ENCODE peak calls at places on chromosomes 16 and 17, in ten cellular contexts. F, H, Y, I, R, Z, G, X, K and V are unnamed samples. For H3K4me1, the result is how much of the 10 kb centered on the place peaks cover.

GRCh38 chr16:54447606-54448440 is 161.2 kb upstream of the IRX3 start:
- DNase-seq in F (peak), H (no peak), Y (peak), I (no peak), R (peak), Z (no peak), G (peak), X (no peak), K (peak), V (no peak)

GRCh38 chr17:30933966-30934365 is 12.2 kb downstream of the ADAP2 start:
- DNase-seq in F (no peak), H (no peak), Y (no peak), I (no peak), R (no peak), Z (no peak), G (no peak), X (no peak), K (no peak), V (no peak)

GRCh38 chr17:59893617-59894100 is 738 bp downstream of the RPS6KB1 start:
- DNase-seq in F (peak), H (no peak), Y (peak), I (peak), R (peak), Z (no peak), G (peak), X (no peak), K (peak), V (peak)

GRCh38 chr16:8660841-8661301 is 13.5 kb upstream of the ABAT start:
- DNase-seq in F (peak), H (peak), Y (peak), I (peak), R (peak), Z (peak), G (peak), X (peak), K (peak), V (peak)

GRCh38 chr17:48646183-48647102 is 20.3 kb upstream of the HOXB9 start:
- DNase-seq in F (no peak), H (peak), Y (no peak), I (no peak), R (no peak), Z (no peak), G (no peak), X (peak), K (peak), V (peak)

GRCh38 chr17:57370051-57370581 is 113.8 kb downstream of the MSI2 start:
- DNase-seq in F (peak), H (no peak), Y (peak), I (no peak), R (no peak), Z (no peak), G (peak), X (no peak), K (no peak), V (peak)

GRCh38 chr17:11514981-11515680 is 83.1 kb upstream of the DNAH9 start:
- DNase-seq in F (no peak), H (no peak), Y (no peak), I (no peak), R (peak), Z (no peak), G (no peak), X (no peak), K (no peak), V (no peak)

GRCh38 chr16:89924298-89924924 is 1.3 kb downstream of the TUBB3 start:
- DNase-seq in F (peak), H (peak), Y (no peak), I (peak), R (peak), Z (peak), G (peak), X (peak), K (peak), V (peak)

GRCh38 chr17:67534941-67535340 is 157.9 kb downstream of the PITPNC1 start:
- DNase-seq in F (no peak), H (peak), Y (no peak), I (no peak), R (no peak), Z (no peak), G (no peak), X (no peak), K (no peak), V (peak)

GRCh38 chr17:42329025-42329976 is 41.0 kb downstream of the STAT5A start:
- DNase-seq in F (peak), H (peak), Y (no peak), I (no peak), R (no peak), Z (no peak), G (peak), X (no peak), K (no peak), V (peak)

GRCh38 chr17:72516772-72517399 is 396.1 kb downstream of the SOX9 start:
- DNase-seq in F (peak), H (no peak), Y (no peak), I (no peak), R (no peak), Z (peak), G (no peak), X (no peak), K (no peak), V (peak)
- H3K4me1 ChIP-seq in F (under half), H (under half), Y (under half), I (under half), R (under half), Z (half or more), G (under half), X (under half), K (under half), V (half or more)

DNA sequence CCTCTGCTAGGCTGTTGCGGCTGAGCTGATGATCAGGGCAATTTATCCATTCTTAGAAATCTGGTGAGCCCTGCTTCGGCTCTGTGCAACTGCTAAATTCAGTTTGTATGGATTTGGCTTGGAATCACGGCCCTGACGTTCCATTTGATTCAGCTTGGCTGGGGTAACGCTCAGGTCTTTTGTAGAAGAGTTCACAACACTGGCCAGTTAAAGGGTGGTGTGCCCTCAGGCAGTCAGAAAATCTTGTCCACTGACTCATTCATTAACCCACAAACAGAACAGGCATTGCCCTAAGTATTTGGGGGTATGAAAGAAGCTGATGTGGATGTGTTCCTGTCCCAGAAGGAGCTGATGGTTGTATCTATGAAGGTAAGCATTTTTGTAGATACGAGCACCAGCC is 53.9 kb downstream of the GNAO1 start:
- DNase-seq in F (peak), H (no peak), Y (peak), I (no peak), R (no peak), Z (no peak), G (peak), X (no peak), K (no peak), V (no peak)
- H3K4me1 ChIP-seq in F (under half), H (under half), Y (under half), I (under half), R (under half), Z (under half), G (under half), X (under half), K (under half), V (under half)

DNA sequence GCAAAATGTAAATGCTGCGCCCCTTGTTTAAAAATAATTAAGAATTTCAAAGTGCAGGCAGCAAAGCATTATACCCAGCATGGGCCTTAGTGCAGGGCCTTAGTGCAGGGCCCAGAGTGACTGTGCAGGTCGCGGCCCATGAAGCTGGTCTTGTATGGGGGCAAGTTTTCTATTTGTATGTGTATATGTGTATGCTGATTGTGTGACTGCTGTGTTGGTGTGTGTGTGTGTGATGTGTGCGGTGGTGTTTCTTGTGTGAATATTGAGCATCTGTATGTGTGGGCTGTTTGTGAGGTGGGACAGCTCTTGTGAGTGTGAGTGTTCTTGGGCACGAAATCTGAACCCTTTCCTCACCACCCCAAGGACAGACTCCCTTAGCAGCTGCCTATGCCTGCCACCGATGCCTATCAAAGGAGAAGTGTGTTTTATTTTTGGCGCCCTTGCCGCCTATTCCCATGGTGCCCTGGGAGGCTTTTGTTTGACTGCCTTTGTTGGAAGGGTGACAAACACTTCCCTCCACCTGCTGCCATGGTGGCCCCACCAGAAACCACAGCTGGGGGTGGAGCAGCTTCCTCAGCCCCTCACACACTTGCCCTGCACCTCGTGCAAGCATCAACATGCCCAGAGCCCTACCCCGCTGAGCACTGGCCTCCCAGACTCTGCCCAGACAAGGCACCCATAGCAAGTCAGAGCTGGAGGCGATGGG is 18.0 kb downstream of the CCR7 start:
- DNase-seq in F (no peak), H (peak), Y (no peak), I (peak), R (no peak), Z (no peak), G (no peak), X (peak), K (peak), V (no peak)
- H3K4me1 ChIP-seq in F (half or more), H (under half), Y (under half), I (under half), R (under half), Z (under half), G (under half), X (half or more), K (half or more), V (under half)

GRCh38 chr16:75616541-75617010 is 6.5 kb downstream of the ADAT1 start:
- DNase-seq in F (no peak), H (no peak), Y (peak), I (no peak), R (no peak), Z (no peak), G (no peak), X (no peak), K (no peak), V (no peak)

GRCh38 chr16:75620326-75621169 is 2.5 kb downstream of the ADAT1 start:
- DNase-seq in F (no peak), H (no peak), Y (no peak), I (no peak), R (no peak), Z (no peak), G (no peak), X (no peak), K (no peak), V (no peak)

GRCh38 chr16:75617121-75617520 is 6.0 kb downstream of the ADAT1 start:
- DNase-seq in F (no peak), H (no peak), Y (no peak), I (no peak), R (no peak), Z (no peak), G (no peak), X (no peak), K (no peak), V (no peak)

GRCh38 chr16:75621170-75621477 is 2.0 kb downstream of the ADAT1 start:
- DNase-seq in F (peak), H (no peak), Y (peak), I (peak), R (peak), Z (no peak), G (peak), X (no peak), K (no peak), V (peak)

DNA sequence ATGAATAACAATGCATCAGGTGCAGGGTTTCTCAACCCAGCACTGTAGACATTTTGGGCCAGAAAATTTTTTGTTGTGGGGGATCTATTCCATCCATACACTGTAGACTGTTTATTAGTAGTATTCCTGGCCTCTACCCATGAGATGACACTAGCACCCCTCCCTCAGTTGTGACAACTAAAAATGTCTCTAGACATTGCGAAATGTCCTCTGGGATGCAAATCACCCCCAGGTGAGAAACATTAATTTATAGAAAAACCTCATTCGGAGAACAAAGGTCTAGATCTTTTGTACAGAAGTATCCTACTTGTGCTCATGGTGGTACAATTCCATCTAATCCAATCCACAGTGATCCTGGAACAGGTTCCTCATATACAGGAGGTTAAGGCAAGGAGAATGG is 4.3 kb downstream of the ADAT1 start:
- DNase-seq in F (no peak), H (no peak), Y (no peak), I (no peak), R (no peak), Z (no peak), G (no peak), X (no peak), K (no peak), V (no peak)
- H3K4me1 ChIP-seq in F (under half), H (under half), Y (under half), I (under half), R (under half), Z (under half), G (under half), X (under half), K (under half), V (under half)

DNA sequence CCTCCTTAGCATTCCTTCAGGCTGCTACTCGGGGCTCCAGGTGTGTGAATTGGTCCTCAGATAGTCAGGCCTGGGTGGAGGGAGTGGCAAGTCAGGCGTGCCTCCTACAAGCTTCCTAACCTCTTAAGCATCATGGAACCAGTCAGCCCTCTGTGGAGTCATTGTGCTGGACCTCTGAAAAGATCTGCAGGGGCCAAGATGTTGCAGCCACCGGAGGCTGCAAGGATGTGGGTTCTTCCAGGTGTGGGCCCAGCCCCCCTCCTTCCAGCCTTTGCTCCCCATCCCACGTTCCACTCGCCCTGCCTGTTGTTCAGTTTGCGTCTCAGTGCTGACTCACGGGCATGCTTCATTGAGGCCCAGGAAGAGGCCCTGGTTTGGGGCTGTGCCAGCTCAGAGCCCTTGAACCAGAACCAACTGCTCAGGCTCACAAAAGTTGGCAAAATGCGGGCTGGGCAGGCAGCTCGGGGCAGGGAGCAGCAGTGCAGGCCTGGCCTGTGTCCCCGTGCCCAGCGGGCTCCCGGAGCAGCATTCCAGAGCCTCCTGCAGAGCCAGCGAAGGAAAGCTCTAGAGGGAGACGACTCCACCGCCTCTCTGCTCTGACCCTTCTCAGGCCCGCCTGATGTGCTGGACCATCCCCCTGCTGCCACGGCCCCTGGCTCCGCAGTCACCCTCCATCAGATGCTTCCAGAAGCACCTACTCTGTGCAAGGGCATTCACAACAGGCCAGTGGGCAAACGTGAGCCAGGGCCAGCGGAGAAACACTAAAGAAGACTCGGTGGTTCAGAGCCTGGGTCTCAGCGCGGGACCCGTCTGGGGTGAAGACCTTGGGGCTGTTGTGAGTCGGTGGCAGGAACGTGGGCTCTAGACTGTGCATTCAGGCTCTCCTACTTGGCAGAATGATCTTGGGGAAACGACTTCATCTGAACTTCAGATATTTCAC is 7.5 kb downstream of the LDHD start:
- DNase-seq in F (peak), H (peak), Y (peak), I (peak), R (peak), Z (peak), G (peak), X (peak), K (peak), V (no peak)
- H3K4me1 ChIP-seq in F (under half), H (under half), Y (under half), I (half or more), R (half or more), Z (under half), G (under half), X (under half), K (half or more), V (under half)

DNA sequence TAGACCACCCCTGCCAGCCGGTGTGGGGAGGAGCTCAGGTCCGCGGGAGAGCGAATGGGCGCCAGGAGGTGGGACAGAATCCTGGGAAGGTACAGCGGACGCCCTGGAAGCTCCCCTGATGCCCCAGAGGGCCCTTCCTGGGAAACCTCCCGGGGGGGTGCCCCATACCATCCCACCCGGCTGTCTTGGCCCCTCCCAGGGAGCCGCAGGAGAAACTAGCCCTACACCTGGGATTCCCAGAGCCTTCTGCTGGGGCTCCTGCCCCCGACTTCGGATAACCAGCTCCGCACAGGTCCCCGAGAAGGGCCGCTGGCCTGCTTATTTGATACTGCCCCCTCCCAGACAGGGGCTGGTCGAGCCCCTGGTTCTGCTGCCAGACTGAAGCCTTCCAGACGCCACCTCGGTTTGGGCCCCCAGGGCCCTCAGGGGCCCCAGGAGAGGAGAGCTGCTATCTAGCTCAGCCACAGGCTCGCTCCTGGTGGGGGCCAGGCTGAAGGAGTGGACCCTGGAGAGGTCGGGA is 3.0 kb upstream of the CBX4 start:
- DNase-seq in F (no peak), H (peak), Y (no peak), I (no peak), R (no peak), Z (peak), G (no peak), X (no peak), K (no peak), V (peak)
- H3K4me1 ChIP-seq in F (under half), H (under half), Y (under half), I (under half), R (half or more), Z (half or more), G (under half), X (half or more), K (half or more), V (under half)

DNA sequence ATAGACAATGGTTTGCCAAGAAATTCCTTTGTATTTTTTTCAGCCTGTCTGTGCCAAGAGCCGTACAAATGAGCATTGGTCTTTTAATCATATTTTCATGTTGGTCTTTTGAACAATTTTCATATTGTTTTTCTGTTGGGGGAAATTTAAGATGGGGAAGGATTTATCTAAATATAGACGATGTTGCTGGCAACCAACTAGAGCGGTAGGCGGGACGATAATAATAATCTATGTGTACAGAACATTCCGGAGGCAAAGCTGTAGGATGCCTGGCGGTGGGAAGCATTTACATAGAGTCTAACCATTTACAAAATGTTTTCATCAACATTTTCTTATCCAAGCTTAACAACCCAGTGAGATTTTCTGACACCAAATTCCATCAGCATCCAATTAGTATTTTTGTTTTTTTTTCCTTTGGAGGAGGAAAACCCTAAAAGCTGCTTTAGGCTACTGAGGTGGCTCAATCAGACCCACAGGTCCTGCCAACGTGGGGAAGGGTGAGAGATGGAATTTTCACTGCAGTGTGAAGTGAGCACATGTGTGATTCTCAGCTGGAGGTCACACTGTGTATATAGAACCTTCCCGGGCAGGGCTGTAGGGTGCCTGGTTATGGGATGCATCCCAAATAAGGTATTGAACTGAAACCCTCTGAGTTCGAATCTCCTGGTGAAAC is 11.7 kb upstream of the SEC14L1 start:
- DNase-seq in F (peak), H (no peak), Y (no peak), I (no peak), R (no peak), Z (no peak), G (no peak), X (no peak), K (no peak), V (no peak)
- H3K4me1 ChIP-seq in F (half or more), H (under half), Y (half or more), I (under half), R (under half), Z (under half), G (under half), X (under half), K (half or more), V (under half)

DNA sequence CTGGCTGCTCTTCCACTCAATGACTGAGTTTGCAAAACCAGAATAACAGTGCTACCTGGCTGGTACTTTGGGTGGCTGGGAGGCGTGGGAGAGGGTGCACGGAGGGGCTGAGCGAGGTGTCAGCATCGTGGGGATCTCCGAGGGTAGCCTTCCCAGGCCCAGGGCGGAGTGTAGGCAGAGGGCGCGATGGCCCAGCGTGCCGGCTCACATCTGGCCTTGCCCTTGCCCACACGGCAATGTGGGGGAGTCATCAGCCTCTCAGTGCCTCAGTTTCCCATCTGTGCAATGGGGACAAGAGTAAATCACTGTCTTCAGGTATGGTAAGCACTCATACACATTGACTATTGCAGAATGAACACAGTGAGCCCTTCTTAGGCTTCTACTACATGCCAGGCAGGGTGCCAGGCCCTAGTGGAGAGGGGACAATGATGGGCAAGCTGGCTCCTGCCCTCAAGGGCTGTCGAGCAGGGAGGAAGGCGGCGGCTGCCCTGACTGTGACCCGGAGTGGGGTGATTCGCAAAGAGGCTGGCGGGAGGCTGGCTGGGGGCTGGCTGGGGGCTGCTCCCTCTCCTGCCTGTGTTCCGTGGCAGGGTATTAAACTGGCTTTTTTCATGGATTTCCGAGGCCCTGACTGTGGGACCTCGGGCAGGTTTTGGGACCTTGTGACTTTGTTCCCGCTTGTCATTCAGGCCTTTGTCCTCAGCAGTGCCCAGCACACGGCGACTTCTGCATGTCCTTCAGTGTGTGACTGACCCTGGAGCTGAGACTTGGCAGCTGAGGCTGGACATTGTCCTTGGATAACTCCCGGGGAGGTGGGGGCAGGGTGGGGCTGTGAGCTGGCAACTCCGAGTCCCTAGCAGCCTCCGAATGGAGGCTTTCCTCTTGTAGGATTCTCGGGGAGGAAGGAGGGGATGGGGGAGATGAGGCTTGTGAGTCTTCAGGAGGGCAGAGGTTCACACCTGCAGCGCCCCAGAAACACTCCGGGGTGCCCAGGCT is 243.1 kb downstream of the SEC14L1 start:
- DNase-seq in F (peak), H (no peak), Y (no peak), I (no peak), R (no peak), Z (peak), G (no peak), X (no peak), K (peak), V (no peak)
- H3K4me1 ChIP-seq in F (half or more), H (under half), Y (under half), I (under half), R (under half), Z (half or more), G (half or more), X (half or more), K (half or more), V (half or more)